ENCODE peak calls at places on chromosomes 13 and 19, in eight cellular contexts. K is islet precursor cell, N is heart right ventricle, U is GM23248, G is DMS153, W is IMR-90, L is T-helper 9 cell, F is MG63. M is an unnamed sample.
A peak's percentile ranks its signal among the peaks of the same experiment; 100 is the strongest.

GRCh38 chr19:38190061-38190460 is 34.0 kb downstream of the DPF1 start:
- DNase-seq in K (peak; percentile 35), N (no peak), U (no peak), W (no peak), L (no peak), F (peak; percentile 34), G (no peak), M (no peak)

GRCh38 chr13:109226631-109227030 is 559.8 kb downstream of the IRS2 start:
- DNase-seq in U (peak; percentile 25), F (no peak), G (no peak), N (no peak), L (no peak), W (no peak), K (no peak), M (peak; percentile 31)

GRCh38 chr13:33286143-33286542 is 588 bp upstream of the STARD13 start:
- DNase-seq in W (no peak), N (no peak), L (no peak), U (no peak), K (no peak), F (no peak), G (no peak), M (no peak)

GRCh38 chr19:17041994-17042393 is 15.4 kb upstream of the CPAMD8 start:
- DNase-seq in L (no peak), K (no peak), G (no peak), U (no peak), N (peak; percentile 54), W (peak; percentile 22), F (no peak), M (no peak)

GRCh38 chr19:56217039-56217949 is 15.2 kb downstream of the ZSCAN5C start:
- DNase-seq in G (peak; percentile 12), L (no peak), U (peak; percentile 61), K (peak; percentile 77), W (peak; percentile 4), F (peak; percentile 9), N (peak; percentile 20), M (peak; percentile 29)

GRCh38 chr19:5407356-5407755 is 47.9 kb upstream of the ZNRF4 start:
- DNase-seq in L (no peak), N (no peak), F (no peak), W (peak; percentile 17), G (no peak), K (no peak), U (peak; percentile 43), M (no peak)

GRCh38 chr19:51971624-51972023 is 15.0 kb downstream of the ZNF350 start:
- DNase-seq in K (no peak), G (no peak), U (peak; percentile 16), W (peak; percentile 13), L (peak; percentile 7), N (no peak), F (peak; percentile 23), M (peak; percentile 24)

GRCh38 chr13:50892162-50892944 is 17.2 kb upstream of the RNASEH2B start:
- DNase-seq in G (no peak), N (no peak), K (no peak), W (no peak), U (no peak), F (no peak), L (peak; percentile 24), M (no peak)

GRCh38 chr19:7916137-7916907 is 1.7 kb downstream of the TGFBR3L start:
- DNase-seq in L (peak; percentile 49), F (peak; percentile 47), G (no peak), W (no peak), U (peak; percentile 78), K (peak; percentile 74), N (no peak), M (no peak)

GRCh38 chr19:11659612-11660011 is 62.3 kb downstream of the ZNF627 start:
- DNase-seq in N (no peak), G (no peak), K (no peak), U (peak; percentile 36), L (no peak), F (no peak), W (peak; percentile 12), M (no peak)

GRCh38 chr19:51742736-51743288 is 8.9 kb downstream of the FPR1 start:
- DNase-seq in K (no peak), N (no peak), U (peak; percentile 54), F (no peak), W (no peak), L (no peak), G (no peak), M (peak; percentile 81)

GRCh38 chr19:12629215-12629614 is 18.5 kb downstream of the ZNF791 start:
- DNase-seq in U (no peak), W (no peak), G (no peak), N (no peak), L (no peak), K (no peak), F (no peak), M (no peak)

GRCh38 chr13:76385606-76386005 is 500.6 kb downstream of the KCTD12 start:
- DNase-seq in K (no peak), U (peak; percentile 11), W (no peak), G (no peak), L (no peak), N (no peak), F (no peak), M (no peak)

GRCh38 chr19:5870986-5871394 is 650 bp upstream of the FUT5 start:
- DNase-seq in G (no peak), W (no peak), K (no peak), L (no peak), F (no peak), U (no peak), N (no peak), M (no peak)

GRCh38 chr13:99299545-99300341 is 7.5 kb downstream of the GPR183 start:
- DNase-seq in G (no peak), W (no peak), F (no peak), K (peak; percentile 74), L (no peak), U (no peak), N (no peak), M (no peak)

GRCh38 chr19:6393982-6394412 is 1.0 kb upstream of the GTF2F1 start:
- DNase-seq in K (no peak), F (no peak), L (no peak), G (no peak), W (no peak), U (no peak), N (no peak), M (no peak)

GRCh38 chr13:63409791-63410351 is 1994.2 kb upstream of the PCDH20 start:
- DNase-seq in N (no peak), L (no peak), F (no peak), K (no peak), U (no peak), W (no peak), G (no peak), M (no peak)

GRCh38 chr13:48790199-48790598 is 136.5 kb downstream of the CYSLTR2 start:
- DNase-seq in U (no peak), F (no peak), N (no peak), W (no peak), L (no peak), G (no peak), K (no peak), M (no peak)

GRCh38 chr19:40466219-40467006 is at the start of gene SPTBN4:
- DNase-seq in N (peak; percentile 41), F (no peak), W (no peak), G (no peak), L (peak; percentile 58), U (peak; percentile 11), K (no peak), M (no peak)